ENCODE peak calls at places on chromosomes 12 and 14, in six cellular contexts. B is endothelial cell, G is PC-9, T is upper lobe of left lung, D is IMR-90, K is WERI-Rb-1. X is an unnamed sample.
A peak's percentile ranks its signal among the peaks of the same experiment; 100 is the strongest.

GRCh38 chr14:94376976-94377865 is 11.2 kb downstream of the SERPINA1 start:
- DNase-seq in K (no peak), D (no peak), T (no peak), B (no peak), G (no peak), X (no peak)

GRCh38 chr12:76645934-76646333 is 86.4 kb upstream of the OSBPL8 start:
- DNase-seq in T (no peak), G (no peak), D (no peak), B (no peak), K (no peak), X (no peak)

GRCh38 chr12:52984136-52984535 is 22.1 kb upstream of the EIF4B start:
- DNase-seq in D (no peak), K (peak; percentile 25), B (no peak), T (no peak), G (no peak), X (peak; percentile 25)

GRCh38 chr14:22184157-22185025 is 404.6 kb downstream of the DAD1 start:
- DNase-seq in K (no peak), D (peak; percentile 86), B (no peak), G (no peak), T (no peak), X (peak; percentile 15)

GRCh38 chr14:68372363-68372762 is 420.5 kb downstream of the ZFP36L1 start:
- DNase-seq in K (no peak), T (no peak), D (no peak), B (no peak), G (no peak), X (no peak)

GRCh38 chr12:50251619-50252300 is 31.6 kb downstream of the LIMA1 start:
- DNase-seq in T (no peak), G (peak; percentile 36), B (no peak), K (no peak), D (peak; percentile 85), X (no peak)

GRCh38 chr14:26773906-26774593 is 176.2 kb upstream of the NOVA1 start:
- DNase-seq in G (no peak), K (no peak), D (no peak), B (no peak), T (no peak), X (no peak)

GRCh38 chr14:24688030-24688658 is 54.2 kb upstream of the GZMB start:
- DNase-seq in K (no peak), B (no peak), T (no peak), G (no peak), D (no peak), X (no peak)

GRCh38 chr12:94874986-94875312 is 128.5 kb downstream of the NDUFA12 start:
- DNase-seq in B (no peak), K (no peak), T (no peak), D (no peak), G (no peak), X (no peak)

GRCh38 chr12:48938805-48939204 is 13.5 kb upstream of the FKBP11 start:
- DNase-seq in D (no peak), G (no peak), T (no peak), K (no peak), B (no peak), X (no peak)

GRCh38 chr12:25089738-25090137 is 105.2 kb downstream of the DNAI7 start:
- DNase-seq in T (no peak), B (no peak), G (no peak), D (no peak), K (no peak), X (no peak)

GRCh38 chr12:119841433-119842210 is 35.5 kb downstream of the CIT start:
- DNase-seq in K (no peak), D (peak; percentile 27), B (no peak), T (no peak), G (no peak), X (no peak)

GRCh38 chr14:56057071-56057865 is 60.9 kb upstream of the PELI2 start:
- DNase-seq in T (no peak), D (no peak), K (no peak), B (no peak), G (no peak), X (no peak)

GRCh38 chr12:78271546-78271945 is 440.9 kb downstream of the NAV3 start:
- DNase-seq in K (no peak), G (no peak), D (peak; percentile 10), T (no peak), B (no peak), X (no peak)

GRCh38 chr14:105045710-105046326 is 19.4 kb downstream of the GPR132 start:
- DNase-seq in D (peak; percentile 74), G (peak; percentile 83), B (peak; percentile 98), K (peak; percentile 86), T (peak; percentile 99), X (no peak)

GRCh38 chr14:53432378-53432802 is 279.3 kb upstream of the DDHD1 start:
- DNase-seq in D (peak; percentile 60), T (no peak), G (peak; percentile 25), B (peak; percentile 28), K (peak; percentile 24), X (peak; percentile 49)

GRCh38 chr14:73740921-73741326 is 26.7 kb upstream of the PNMA1 start:
- DNase-seq in D (no peak), G (peak; percentile 91), T (peak; percentile 86), K (no peak), B (no peak), X (peak; percentile 90)

DNA sequence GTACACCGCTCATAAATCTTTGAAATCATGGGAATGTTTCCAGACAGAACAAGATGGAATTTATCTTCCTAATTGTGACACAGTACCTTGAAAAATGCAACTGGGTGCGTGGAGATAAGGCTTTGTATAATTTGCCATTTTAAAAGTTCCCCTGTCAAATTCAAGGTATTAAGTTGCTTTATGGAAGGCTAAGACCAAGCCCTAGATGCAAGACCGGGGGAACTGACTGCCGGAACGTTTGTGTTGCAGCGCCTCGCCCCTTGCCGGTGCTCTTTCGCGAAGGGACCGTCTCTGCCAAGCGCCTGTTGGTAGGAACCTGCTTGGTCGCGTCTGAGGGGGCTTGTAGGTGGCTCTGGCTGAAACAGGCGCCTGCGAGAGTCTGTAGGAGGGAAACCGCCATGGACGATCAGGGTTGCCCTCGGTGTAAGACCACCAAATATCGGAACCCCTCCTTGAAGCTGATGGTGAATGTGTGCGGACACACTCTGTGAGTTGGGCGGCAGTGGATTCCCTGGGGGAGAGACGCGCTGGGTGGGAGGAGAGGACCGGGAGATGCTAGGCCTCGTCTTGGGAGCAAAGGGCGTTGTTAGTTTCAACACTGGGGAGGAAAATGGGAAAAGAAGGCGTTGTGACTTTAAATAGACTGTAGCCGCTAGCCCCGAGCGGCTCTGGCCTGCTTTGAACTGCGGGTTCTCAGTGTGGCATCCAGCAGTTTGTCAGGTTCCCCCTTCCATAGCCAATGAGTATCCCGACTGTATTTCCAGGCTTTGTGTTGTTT is at the start of gene MNAT1:
- DNase-seq in T (peak; percentile 91), B (peak; percentile 80), K (peak; percentile 85), G (peak; percentile 83), D (peak; percentile 88), X (peak; percentile 83)
- TF ChIP-seq CTCF in T (no peak), B (no peak), K (peak; percentile 5), G (no peak), D (no peak), X (no peak)

GRCh38 chr14:101083564-101084435 is 180.3 kb upstream of the RTL1 start:
- DNase-seq in T (no peak), G (no peak), B (no peak), K (peak; percentile 17), D (no peak), X (no peak)
- TF ChIP-seq CTCF in T (no peak), G (no peak), B (no peak), K (peak; percentile 49), D (peak; percentile 8), X (no peak)

GRCh38 chr12:104490850-104491249 is 34.1 kb downstream of the CHST11 start:
- DNase-seq in B (no peak), T (no peak), G (no peak), D (no peak), K (no peak), X (no peak)
- TF ChIP-seq CTCF in B (no peak), T (no peak), G (no peak), D (no peak), K (no peak), X (no peak)

GRCh38 chr12:3263939-3264699 is 186.9 kb downstream of the TSPAN9 start:
- DNase-seq in T (peak; percentile 78), G (no peak), K (no peak), D (no peak), B (no peak), X (no peak)
- TF ChIP-seq CTCF in T (no peak), G (no peak), K (no peak), D (no peak), B (no peak), X (no peak)

DNA sequence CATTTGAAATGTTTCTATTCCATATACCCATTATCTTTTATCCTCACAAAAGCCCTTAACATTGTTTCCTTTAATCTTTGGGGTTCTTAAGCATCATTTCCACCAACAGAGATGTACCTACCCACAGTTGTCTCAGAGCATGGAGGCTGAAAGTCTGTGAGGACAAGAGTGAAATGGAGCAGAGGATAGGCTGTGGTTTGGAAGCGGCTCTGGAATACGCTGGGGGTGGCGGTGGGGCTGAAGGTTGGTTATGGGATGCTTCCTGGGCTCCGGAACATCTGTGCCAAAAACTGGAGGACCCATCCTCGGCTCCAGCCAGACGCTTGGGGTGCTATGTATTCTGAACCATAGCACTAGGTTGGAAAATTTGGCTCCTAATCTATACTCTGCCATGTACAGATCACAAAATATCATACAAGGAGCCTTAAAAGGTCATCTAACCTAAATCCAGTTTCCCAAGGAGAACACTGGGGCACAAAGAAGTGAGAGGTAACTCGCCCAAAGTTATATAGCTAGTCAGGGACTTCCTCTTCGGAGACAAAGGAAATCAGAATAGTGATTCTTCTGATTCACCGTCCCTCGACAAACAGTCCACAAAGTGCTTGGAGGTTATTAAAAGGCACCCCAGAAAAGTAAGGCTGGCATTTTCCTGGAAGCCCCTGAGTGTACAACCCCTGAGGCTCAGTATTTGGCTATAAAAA is 2.5 kb downstream of the PPP1R3E start:
- DNase-seq in K (no peak), G (no peak), D (no peak), T (no peak), B (no peak), X (no peak)
- TF ChIP-seq CTCF in K (no peak), G (peak; percentile 10), D (no peak), T (no peak), B (no peak), X (no peak)

GRCh38 chr12:38523920-38524319 is 207.3 kb downstream of the ALG10B start:
- DNase-seq in T (no peak), B (no peak), G (no peak), K (no peak), D (no peak), X (no peak)
- TF ChIP-seq CTCF in T (no peak), B (no peak), G (no peak), K (no peak), D (no peak), X (no peak)

DNA sequence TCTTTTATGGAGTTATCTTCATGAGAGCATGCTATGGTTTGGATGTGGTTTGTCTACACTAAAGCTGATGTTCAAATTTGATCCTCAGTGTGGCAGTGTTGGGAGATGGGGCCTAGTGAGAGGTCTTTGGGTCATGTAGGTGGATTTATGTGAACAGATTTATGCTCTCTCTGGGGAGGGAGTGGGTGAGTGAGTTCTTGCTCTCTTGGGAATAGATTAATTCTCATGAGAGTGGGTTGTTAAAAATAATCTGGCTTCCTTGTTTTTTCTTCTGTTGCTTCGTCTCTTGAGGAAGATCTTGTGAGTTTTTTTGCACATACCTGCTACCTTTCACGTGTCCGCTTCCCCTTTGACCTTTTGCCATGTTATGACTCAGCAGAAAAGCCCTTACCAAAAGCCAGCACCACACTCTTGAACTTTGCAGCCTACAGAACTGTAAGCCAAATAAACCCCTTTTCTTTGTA is 20.5 kb downstream of the DERA start:
- DNase-seq in G (no peak), T (no peak), K (peak; percentile 21), D (no peak), B (no peak), X (no peak)
- TF ChIP-seq CTCF in G (peak; percentile 20), T (no peak), K (peak; percentile 10), D (peak; percentile 3), B (no peak), X (no peak)

X was measured in Calu3.